ENCODE peak calls at places on chromosomes 12 and 14, in seven cellular contexts. X is left ventricle myocardium superior, Y is mesothelial cell of epicardium, K is brain microvascular endothelial cell, L is NCI-H510A, S is MV-4-11, R is A172. J is an unnamed sample.

GRCh38 chr12:2016862-2017723 is 12.8 kb upstream of the DCP1B start:
- DNase-seq in K (no peak), R (no peak), S (no peak), X (no peak), L (no peak), Y (no peak), J (no peak)

GRCh38 chr12:113242018-113242418 is 20.8 kb downstream of the TPCN1 start:
- DNase-seq in K (peak; percentile 29), L (peak; percentile 26), X (no peak), Y (no peak), S (peak; percentile 61), R (peak; percentile 81), J (peak; percentile 65)

GRCh38 chr12:29148958-29149690 is at the start of gene FAR2:
- DNase-seq in X (peak; percentile 69), R (peak; percentile 34), S (peak; percentile 28), L (no peak), Y (peak; percentile 56), K (peak; percentile 34), J (peak; percentile 90)

GRCh38 chr12:53755451-53756290 is 3.9 kb upstream of the CISTR start:
- DNase-seq in K (no peak), R (no peak), Y (no peak), X (no peak), L (no peak), S (no peak), J (no peak)

GRCh38 chr12:52446346-52447045 is 5.5 kb downstream of the KRT6B start:
- DNase-seq in Y (no peak), L (no peak), R (peak; percentile 11), X (no peak), K (no peak), S (no peak), J (no peak)

GRCh38 chr12:98644433-98644711 is 216 bp downstream of the IKBIP start:
- DNase-seq in S (no peak), R (peak; percentile 47), X (no peak), Y (no peak), K (no peak), L (no peak), J (no peak)

GRCh38 chr12:56230449-56231183 is 765 bp downstream of the SLC39A5 start:
- DNase-seq in K (no peak), S (no peak), L (no peak), R (no peak), X (no peak), Y (no peak), J (no peak)

GRCh38 chr12:63808631-63809030 is 28.9 kb downstream of the RXYLT1 start:
- DNase-seq in X (no peak), K (peak; percentile 29), R (no peak), Y (no peak), S (no peak), L (no peak), J (no peak)

GRCh38 chr14:92540472-92541048 is 27.0 kb downstream of the RIN3 start:
- DNase-seq in L (no peak), Y (peak; percentile 46), S (no peak), K (peak; percentile 99), X (peak; percentile 93), R (peak; percentile 88), J (peak; percentile 89)

GRCh38 chr12:68001486-68002466 is 12.5 kb downstream of the IFNG-AS1 start:
- DNase-seq in K (no peak), R (peak; percentile 21), S (no peak), X (no peak), Y (no peak), L (no peak), J (no peak)

GRCh38 chr12:57765003-57765697 is 1.7 kb downstream of the CYP27B1 start:
- DNase-seq in L (no peak), X (peak; percentile 61), Y (peak; percentile 45), S (no peak), R (no peak), K (no peak), J (peak; percentile 86)

GRCh38 chr12:68446896-68447806 is 115.0 kb upstream of the MDM1 start:
- DNase-seq in Y (no peak), R (no peak), K (no peak), X (no peak), L (no peak), S (peak; percentile 61), J (no peak)

GRCh38 chr12:6326316-6326959 is 15.4 kb downstream of the TNFRSF1A start:
- DNase-seq in K (peak; percentile 44), Y (no peak), X (peak; percentile 68), L (no peak), R (no peak), S (peak; percentile 51), J (no peak)

J was measured in left lung.